ENCODE peak calls at places on chromosomes 6 and 20, in seven cellular contexts. One of them, this sample, is unnamed.

GRCh38 chr6:53869964-53870363 is 75.2 kb downstream of the LRRC1 start:
- DNase-seq in Calu3: no peak
- DNase-seq in bronchial epithelial cell: no peak
- DNase-seq in A549: no peak
- DNase-seq in GM06990: no peak
- DNase-seq in tibial nerve: no peak
- DNase-seq in colonic mucosa: no peak
- DNase-seq in this sample: no peak

GRCh38 chr6:43952746-43953145 is 174.5 kb downstream of the MRPL14 start:
- DNase-seq in Calu3: peak
- DNase-seq in bronchial epithelial cell: no peak
- DNase-seq in A549: peak
- DNase-seq in GM06990: no peak
- DNase-seq in tibial nerve: no peak
- DNase-seq in colonic mucosa: no peak
- DNase-seq in this sample: no peak

GRCh38 chr20:60297649-60298048 is 339.4 kb downstream of the CDH26 start:
- DNase-seq in Calu3: no peak
- DNase-seq in bronchial epithelial cell: no peak
- DNase-seq in A549: no peak
- DNase-seq in GM06990: no peak
- DNase-seq in tibial nerve: no peak
- DNase-seq in colonic mucosa: no peak
- DNase-seq in this sample: no peak

GRCh38 chr20:25046181-25046641 is 11.7 kb downstream of the ACSS1 start:
- DNase-seq in Calu3: no peak
- DNase-seq in bronchial epithelial cell: no peak
- DNase-seq in A549: no peak
- DNase-seq in GM06990: no peak
- DNase-seq in tibial nerve: no peak
- DNase-seq in colonic mucosa: no peak
- DNase-seq in this sample: no peak

GRCh38 chr6:45163952-45164766 is 164.0 kb upstream of the RUNX2 start:
- DNase-seq in Calu3: peak
- DNase-seq in bronchial epithelial cell: peak
- DNase-seq in A549: no peak
- DNase-seq in GM06990: peak
- DNase-seq in tibial nerve: no peak
- DNase-seq in colonic mucosa: no peak
- DNase-seq in this sample: peak

GRCh38 chr6:128070406-128070805 is 169.5 kb upstream of the THEMIS start:
- DNase-seq in Calu3: peak
- DNase-seq in bronchial epithelial cell: no peak
- DNase-seq in A549: no peak
- DNase-seq in GM06990: no peak
- DNase-seq in tibial nerve: no peak
- DNase-seq in colonic mucosa: no peak
- DNase-seq in this sample: no peak

GRCh38 chr20:4370856-4371255 is 350.9 kb upstream of the PRND start:
- DNase-seq in Calu3: no peak
- DNase-seq in bronchial epithelial cell: no peak
- DNase-seq in A549: no peak
- DNase-seq in GM06990: no peak
- DNase-seq in tibial nerve: no peak
- DNase-seq in colonic mucosa: no peak
- DNase-seq in this sample: no peak

GRCh38 chr6:41630946-41631345 is 7.3 kb upstream of the MDFI start:
- DNase-seq in Calu3: no peak
- DNase-seq in bronchial epithelial cell: no peak
- DNase-seq in A549: no peak
- DNase-seq in GM06990: no peak
- DNase-seq in tibial nerve: no peak
- DNase-seq in colonic mucosa: no peak
- DNase-seq in this sample: no peak

GRCh38 chr20:61629361-61630239 is 377.5 kb downstream of the CDH4 start:
- DNase-seq in Calu3: no peak
- DNase-seq in bronchial epithelial cell: no peak
- DNase-seq in A549: no peak
- DNase-seq in GM06990: no peak
- DNase-seq in tibial nerve: no peak
- DNase-seq in colonic mucosa: no peak
- DNase-seq in this sample: no peak

GRCh38 chr6:124968401-124968800 is 6.2 kb downstream of the RNF217 start:
- DNase-seq in Calu3: no peak
- DNase-seq in bronchial epithelial cell: no peak
- DNase-seq in A549: no peak
- DNase-seq in GM06990: no peak
- DNase-seq in tibial nerve: no peak
- DNase-seq in colonic mucosa: no peak
- DNase-seq in this sample: no peak

GRCh38 chr6:6033858-6034257 is 27.1 kb upstream of the NRN1 start:
- DNase-seq in Calu3: no peak
- DNase-seq in bronchial epithelial cell: no peak
- DNase-seq in A549: no peak
- DNase-seq in GM06990: no peak
- DNase-seq in tibial nerve: no peak
- DNase-seq in colonic mucosa: no peak
- DNase-seq in this sample: no peak

GRCh38 chr6:166204852-166205650 is 37.4 kb upstream of the TBXT start:
- DNase-seq in Calu3: no peak
- DNase-seq in bronchial epithelial cell: no peak
- DNase-seq in A549: no peak
- DNase-seq in GM06990: no peak
- DNase-seq in tibial nerve: no peak
- DNase-seq in colonic mucosa: no peak
- DNase-seq in this sample: no peak

GRCh38 chr20:50911030-50911429 is 20.2 kb downstream of the ADNP start:
- DNase-seq in Calu3: no peak
- DNase-seq in bronchial epithelial cell: no peak
- DNase-seq in A549: no peak
- DNase-seq in GM06990: no peak
- DNase-seq in tibial nerve: no peak
- DNase-seq in colonic mucosa: no peak
- DNase-seq in this sample: no peak

GRCh38 chr6:1143655-1144054 is 168.2 kb upstream of the FOXQ1 start:
- DNase-seq in Calu3: no peak
- DNase-seq in bronchial epithelial cell: no peak
- DNase-seq in A549: no peak
- DNase-seq in GM06990: no peak
- DNase-seq in tibial nerve: no peak
- DNase-seq in colonic mucosa: no peak
- DNase-seq in this sample: no peak

GRCh38 chr6:7911345-7911725 is 747 bp upstream of the TXNDC5 start:
- DNase-seq in Calu3: no peak
- DNase-seq in bronchial epithelial cell: peak
- DNase-seq in A549: no peak
- DNase-seq in GM06990: no peak
- DNase-seq in tibial nerve: no peak
- DNase-seq in colonic mucosa: peak
- DNase-seq in this sample: no peak

GRCh38 chr6:73328790-73329189 is 25.3 kb downstream of the DPPA5 start:
- DNase-seq in Calu3: no peak
- DNase-seq in bronchial epithelial cell: no peak
- DNase-seq in A549: no peak
- DNase-seq in GM06990: no peak
- DNase-seq in tibial nerve: no peak
- DNase-seq in colonic mucosa: no peak
- DNase-seq in this sample: no peak

GRCh38 chr20:5504061-5504739 is 187.4 kb upstream of the PROKR2 start:
- DNase-seq in Calu3: peak
- DNase-seq in bronchial epithelial cell: no peak
- DNase-seq in A549: no peak
- DNase-seq in GM06990: no peak
- DNase-seq in tibial nerve: peak
- DNase-seq in colonic mucosa: peak
- DNase-seq in this sample: peak

GRCh38 chr6:78487401-78487800 is 379.9 kb upstream of the IRAK1BP1 start:
- DNase-seq in Calu3: no peak
- DNase-seq in bronchial epithelial cell: peak
- DNase-seq in A549: no peak
- DNase-seq in GM06990: no peak
- DNase-seq in tibial nerve: no peak
- DNase-seq in colonic mucosa: no peak
- DNase-seq in this sample: no peak

GRCh38 chr6:83884523-83884922 is 25.0 kb downstream of the CYB5R4 start:
- DNase-seq in Calu3: no peak
- DNase-seq in bronchial epithelial cell: peak
- DNase-seq in A549: peak
- DNase-seq in GM06990: peak
- DNase-seq in tibial nerve: no peak
- DNase-seq in colonic mucosa: no peak
- DNase-seq in this sample: peak

GRCh38 chr6:26216015-26216885 is 129.0 kb downstream of the HFE start:
- DNase-seq in Calu3: peak
- DNase-seq in bronchial epithelial cell: peak
- DNase-seq in A549: no peak
- DNase-seq in GM06990: peak
- DNase-seq in tibial nerve: peak
- DNase-seq in colonic mucosa: peak
- DNase-seq in this sample: peak

GRCh38 chr6:14100098-14100497 is 17.5 kb upstream of the CD83 start:
- DNase-seq in Calu3: no peak
- DNase-seq in bronchial epithelial cell: no peak
- DNase-seq in A549: no peak
- DNase-seq in GM06990: no peak
- DNase-seq in tibial nerve: no peak
- DNase-seq in colonic mucosa: no peak
- DNase-seq in this sample: no peak

GRCh38 chr6:55290736-55291135 is 36.5 kb upstream of the GFRAL start:
- DNase-seq in Calu3: no peak
- DNase-seq in bronchial epithelial cell: peak
- DNase-seq in A549: no peak
- DNase-seq in GM06990: no peak
- DNase-seq in tibial nerve: no peak
- DNase-seq in colonic mucosa: no peak
- DNase-seq in this sample: no peak

GRCh38 chr6:52992980-52993379 is 2.1 kb downstream of the GSTA4 start:
- DNase-seq in Calu3: no peak
- DNase-seq in bronchial epithelial cell: peak
- DNase-seq in A549: no peak
- DNase-seq in GM06990: no peak
- DNase-seq in tibial nerve: no peak
- DNase-seq in colonic mucosa: no peak
- DNase-seq in this sample: no peak

GRCh38 chr6:25649611-25650010 is 2.4 kb upstream of the SCGN start:
- DNase-seq in Calu3: no peak
- DNase-seq in bronchial epithelial cell: no peak
- DNase-seq in A549: no peak
- DNase-seq in GM06990: no peak
- DNase-seq in tibial nerve: no peak
- DNase-seq in colonic mucosa: no peak
- DNase-seq in this sample: no peak

GRCh38 chr6:137666202-137666774 is 172.1 kb upstream of the OLIG3 start:
- DNase-seq in Calu3: no peak
- DNase-seq in bronchial epithelial cell: no peak
- DNase-seq in A549: no peak
- DNase-seq in GM06990: peak
- DNase-seq in tibial nerve: no peak
- DNase-seq in colonic mucosa: no peak
- DNase-seq in this sample: peak

GRCh38 chr20:40532103-40532502 is 156.9 kb downstream of the MAFB start:
- DNase-seq in Calu3: peak
- DNase-seq in bronchial epithelial cell: peak
- DNase-seq in A549: peak
- DNase-seq in GM06990: no peak
- DNase-seq in tibial nerve: no peak
- DNase-seq in colonic mucosa: no peak
- DNase-seq in this sample: no peak
- TF ChIP-seq CTCF in Calu3: peak
- TF ChIP-seq CTCF in bronchial epithelial cell: peak
- TF ChIP-seq CTCF in A549: peak
- TF ChIP-seq CTCF in GM06990: peak
- TF ChIP-seq CTCF in tibial nerve: no peak
- TF ChIP-seq CTCF in colonic mucosa: no peak
- TF ChIP-seq CTCF in this sample: no peak

GRCh38 chr20:37081717-37082289 is 14.0 kb downstream of the RBL1 start:
- DNase-seq in Calu3: no peak
- DNase-seq in bronchial epithelial cell: no peak
- DNase-seq in A549: no peak
- DNase-seq in GM06990: no peak
- DNase-seq in tibial nerve: peak
- DNase-seq in colonic mucosa: no peak
- DNase-seq in this sample: no peak
- TF ChIP-seq CTCF in Calu3: peak
- TF ChIP-seq CTCF in bronchial epithelial cell: peak
- TF ChIP-seq CTCF in A549: peak
- TF ChIP-seq CTCF in GM06990: peak
- TF ChIP-seq CTCF in tibial nerve: peak
- TF ChIP-seq CTCF in colonic mucosa: no peak
- TF ChIP-seq CTCF in this sample: peak

GRCh38 chr6:122153530-122153929 is 245.9 kb upstream of the HSF2 start:
- DNase-seq in Calu3: no peak
- DNase-seq in bronchial epithelial cell: no peak
- DNase-seq in A549: no peak
- DNase-seq in GM06990: no peak
- DNase-seq in tibial nerve: no peak
- DNase-seq in colonic mucosa: no peak
- DNase-seq in this sample: no peak

GRCh38 chr6:122151768-122152167 is 247.7 kb upstream of the HSF2 start:
- DNase-seq in Calu3: no peak
- DNase-seq in bronchial epithelial cell: no peak
- DNase-seq in A549: no peak
- DNase-seq in GM06990: no peak
- DNase-seq in tibial nerve: no peak
- DNase-seq in colonic mucosa: no peak
- DNase-seq in this sample: no peak

GRCh38 chr6:122151066-122151465 is 248.4 kb upstream of the HSF2 start:
- DNase-seq in Calu3: no peak
- DNase-seq in bronchial epithelial cell: no peak
- DNase-seq in A549: no peak
- DNase-seq in GM06990: no peak
- DNase-seq in tibial nerve: no peak
- DNase-seq in colonic mucosa: no peak
- DNase-seq in this sample: no peak

DNA sequence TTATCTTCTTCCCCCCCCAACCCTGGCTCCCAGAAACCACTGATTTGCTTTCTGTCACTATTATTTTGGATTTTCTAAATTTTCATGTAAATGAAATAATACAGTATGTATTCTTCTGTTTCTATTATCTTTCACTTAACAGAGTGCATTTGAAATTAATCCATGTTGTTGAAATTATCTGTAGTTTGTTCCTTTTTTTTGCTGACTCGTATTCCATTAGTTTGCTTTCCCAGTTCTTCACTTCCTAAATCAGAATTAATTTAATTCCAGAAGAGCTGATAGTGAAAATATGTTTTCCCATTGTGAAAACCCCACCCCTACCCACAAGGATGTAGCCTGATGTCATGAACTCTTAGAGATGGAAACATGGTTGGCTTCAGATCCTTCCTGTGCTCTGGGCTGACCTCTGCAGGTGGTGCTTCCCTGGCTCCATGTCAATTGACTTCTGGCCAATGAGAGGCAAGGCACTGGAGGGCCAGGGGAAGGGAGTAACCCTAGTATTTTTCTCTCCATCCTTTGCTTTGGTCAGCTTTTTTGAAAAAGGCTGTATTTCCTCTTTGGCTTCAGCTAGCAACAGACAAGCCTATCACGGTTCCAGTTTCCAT is 244.4 kb upstream of the HSF2 start:
- DNase-seq in Calu3: no peak
- DNase-seq in bronchial epithelial cell: no peak
- DNase-seq in A549: peak
- DNase-seq in GM06990: no peak
- DNase-seq in tibial nerve: no peak
- DNase-seq in colonic mucosa: peak
- DNase-seq in this sample: no peak
- TF ChIP-seq CTCF in Calu3: no peak
- TF ChIP-seq CTCF in bronchial epithelial cell: no peak
- TF ChIP-seq CTCF in A549: no peak
- TF ChIP-seq CTCF in GM06990: no peak
- TF ChIP-seq CTCF in tibial nerve: no peak
- TF ChIP-seq CTCF in colonic mucosa: no peak
- TF ChIP-seq CTCF in this sample: no peak

GRCh38 chr6:30820196-30820595 is 64.1 kb upstream of the DDR1 start:
- DNase-seq in Calu3: peak
- DNase-seq in bronchial epithelial cell: peak
- DNase-seq in A549: peak
- DNase-seq in GM06990: no peak
- DNase-seq in tibial nerve: peak
- DNase-seq in colonic mucosa: peak
- DNase-seq in this sample: no peak
- TF ChIP-seq CTCF in Calu3: no peak
- TF ChIP-seq CTCF in bronchial epithelial cell: peak
- TF ChIP-seq CTCF in A549: no peak
- TF ChIP-seq CTCF in GM06990: no peak
- TF ChIP-seq CTCF in tibial nerve: no peak
- TF ChIP-seq CTCF in colonic mucosa: no peak
- TF ChIP-seq CTCF in this sample: no peak

This sample was measured in GM20000.